ENCODE peak calls at places on chromosomes 1 and 21, in seven cellular contexts. X, W, C, Y, U, F and I are unnamed samples.

GRCh38 chr1:11869104-11869503 is 10.4 kb upstream of the NPPB start:
- DNase-seq in W (no peak), C (no peak), Y (no peak), U (no peak), F (no peak), X (no peak), I (no peak)

GRCh38 chr1:163565171-163565570 is 243.4 kb downstream of the NUF2 start:
- DNase-seq in F (no peak), U (no peak), X (no peak), C (no peak), Y (no peak), W (no peak), I (no peak)

GRCh38 chr1:21865943-21866628 is 54.0 kb downstream of the LDLRAD2 start:
- DNase-seq in U (no peak), F (no peak), Y (no peak), C (no peak), X (no peak), W (peak; percentile 82), I (no peak)

GRCh38 chr1:15994590-15995351 is 9.3 kb upstream of the SRARP start:
- DNase-seq in X (peak; percentile 54), U (peak; percentile 56), Y (peak; percentile 59), C (peak; percentile 70), F (peak; percentile 25), W (no peak), I (peak; percentile 47)

GRCh38 chr1:31830511-31830910 is 14.7 kb upstream of the SPOCD1 start:
- DNase-seq in C (no peak), X (no peak), U (no peak), W (no peak), Y (no peak), F (no peak), I (no peak)

GRCh38 chr1:47533176-47534039 is 95.6 kb downstream of the FOXD2 start:
- DNase-seq in F (peak; percentile 82), X (no peak), U (peak; percentile 52), W (no peak), C (peak; percentile 60), Y (peak; percentile 50), I (peak; percentile 87)

GRCh38 chr1:167666416-167666815 is 36.4 kb downstream of the RCSD1 start:
- DNase-seq in C (no peak), U (peak; percentile 45), W (no peak), F (peak; percentile 32), X (no peak), Y (no peak), I (no peak)

GRCh38 chr1:80656011-80656627 is 1144.6 kb upstream of the ADGRL2 start:
- DNase-seq in W (no peak), Y (no peak), X (no peak), C (no peak), U (no peak), F (no peak), I (peak; percentile 2)

GRCh38 chr21:30268608-30269197 is 14.0 kb downstream of the KRTAP24-1 start:
- DNase-seq in X (no peak), C (no peak), W (no peak), Y (peak; percentile 8), U (no peak), F (no peak), I (no peak)

GRCh38 chr1:244054924-244055263 is 3.8 kb downstream of the ZBTB18 start:
- DNase-seq in W (peak; percentile 20), Y (no peak), F (no peak), U (no peak), C (no peak), X (no peak), I (no peak)

GRCh38 chr1:158007949-158008386 is 14.5 kb downstream of the KIRREL1 start:
- DNase-seq in W (no peak), Y (no peak), C (no peak), U (no peak), X (no peak), F (no peak), I (no peak)

GRCh38 chr1:86865973-86866637 is 47.8 kb downstream of the SELENOF start:
- DNase-seq in W (peak; percentile 30), F (no peak), U (no peak), X (no peak), Y (no peak), C (no peak), I (no peak)

GRCh38 chr1:57061369-57061768 is 95.6 kb upstream of the C8B start:
- DNase-seq in F (no peak), U (peak; percentile 10), W (no peak), X (peak; percentile 16), C (no peak), Y (no peak), I (peak; percentile 2)
- H3K4me3 ChIP-seq in F (no peak overlapping the region), U (no peak overlapping the region), W (no peak overlapping the region), X (no peak overlapping the region), C (no peak overlapping the region), Y (no peak overlapping the region), I (no peak overlapping the region)

DNA sequence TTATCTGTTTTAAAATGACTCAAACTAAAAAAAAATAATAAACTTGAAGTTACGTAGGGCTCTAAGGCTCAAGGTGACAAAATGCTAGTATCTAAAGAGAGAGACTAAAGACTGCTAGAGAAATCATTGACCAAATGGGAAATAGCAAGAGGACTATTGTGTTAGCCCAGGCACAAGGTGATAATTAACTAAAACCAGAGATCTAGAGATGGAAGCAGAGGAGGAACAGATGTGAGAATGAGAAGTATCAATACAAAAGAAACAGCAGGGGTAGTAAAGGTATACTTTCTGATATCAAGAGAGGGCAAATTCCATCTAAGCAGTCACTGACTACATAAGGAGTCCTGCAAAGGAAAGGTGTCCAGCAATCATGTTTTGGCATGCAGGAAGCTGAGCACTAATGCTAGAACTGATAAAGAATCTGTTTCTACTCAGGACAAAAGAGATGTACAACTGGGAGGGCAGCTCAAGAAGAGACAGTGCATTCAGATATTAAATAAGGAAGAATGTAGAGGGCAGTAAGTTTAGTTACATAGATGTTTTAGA is 100.2 kb upstream of the GNG4 start:
- DNase-seq in F (no peak), U (no peak), Y (no peak), C (no peak), X (no peak), W (no peak), I (no peak)
- H3K36me3 ChIP-seq in F (no peaks in the 10 kb centered on the region), U (no peaks in the 10 kb centered on the region), Y (no peaks in the 10 kb centered on the region), C (no peaks in the 10 kb centered on the region), X (no peaks in the 10 kb centered on the region), W (peaks cover 2% of the 10 kb centered on the region), I (no peaks in the 10 kb centered on the region)

GRCh38 chr1:66778266-66778665 is 22.8 kb downstream of the INSL5 start:
- DNase-seq in U (no peak), F (no peak), C (no peak), X (no peak), Y (no peak), W (no peak), I (no peak)
- H3K4me3 ChIP-seq in U (no peak overlapping the region), F (no peak overlapping the region), C (no peak overlapping the region), X (no peak overlapping the region), Y (no peak overlapping the region), W (no peak overlapping the region), I (no peak overlapping the region)

GRCh38 chr1:55134152-55134808 is 80.9 kb downstream of the USP24 start:
- DNase-seq in Y (no peak), U (no peak), X (no peak), C (no peak), W (no peak), F (no peak), I (no peak)
- H3K36me3 ChIP-seq in Y (no peaks in the 10 kb centered on the region), U (peaks cover 34% of the 10 kb centered on the region), X (peaks cover 69% of the 10 kb centered on the region), C (no peaks in the 10 kb centered on the region), W (peaks cover 21% of the 10 kb centered on the region), F (peaks cover 44% of the 10 kb centered on the region), I (peaks cover 14% of the 10 kb centered on the region)

GRCh38 chr1:147084273-147085096 is 87.8 kb downstream of the PRKAB2 start:
- DNase-seq in W (peak; percentile 86), U (peak; percentile 85), C (peak; percentile 40), X (peak; percentile 54), Y (peak; percentile 84), F (peak; percentile 88), I (peak; percentile 90)
- H3K4me3 ChIP-seq in W (peak overlapping the region; percentile 74), U (peak overlapping the region; percentile 61), C (peak overlapping the region; percentile 28), X (peak overlapping the region; percentile 38), Y (peak overlapping the region; percentile 87), F (peak overlapping the region; percentile 69), I (peak overlapping the region; percentile 69)

DNA sequence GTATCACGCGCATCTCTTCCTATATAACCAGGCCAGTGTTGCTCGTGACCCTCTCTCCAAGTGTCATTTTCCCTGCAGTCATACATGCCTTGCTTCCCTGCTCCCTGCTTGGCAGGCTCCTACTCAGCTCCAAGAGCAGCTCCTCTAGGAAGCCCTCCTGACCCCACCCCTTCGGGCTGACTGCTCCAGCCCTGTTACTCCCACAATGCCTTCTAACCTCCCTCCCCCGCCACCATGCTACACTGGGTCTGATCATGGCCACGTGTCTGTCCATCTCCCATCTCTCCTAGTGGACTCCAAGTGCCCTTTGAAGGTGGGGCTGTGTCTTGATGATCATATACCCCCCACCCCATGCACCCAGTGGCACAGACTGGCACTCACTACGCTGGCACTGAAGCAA is 44.7 kb downstream of the MRPL37 start:
- DNase-seq in C (no peak), W (no peak), U (no peak), F (no peak), Y (no peak), X (no peak), I (no peak)
- H3K36me3 ChIP-seq in C (no peaks in the 10 kb centered on the region), W (peaks cover 7% of the 10 kb centered on the region), U (peaks cover 69% of the 10 kb centered on the region), F (no peaks in the 10 kb centered on the region), Y (no peaks in the 10 kb centered on the region), X (peaks cover 4% of the 10 kb centered on the region), I (peaks cover 3% of the 10 kb centered on the region)